ENCODE peak calls at places on chromosome 10, in four cellular contexts. E is GM12865, Z is astrocyte, H is CD14-positive monocyte. W is an unnamed sample.

GRCh38 chr10:114081911-114082583 is 38.4 kb downstream of the ADRB1 start:
- DNase-seq in E (no peak), Z (no peak), H (no peak), W (no peak)

GRCh38 chr10:29309465-29309864 is 20.6 kb downstream of the LYZL1 start:
- DNase-seq in E (no peak), Z (no peak), H (no peak), W (no peak)

GRCh38 chr10:73095479-73096021 is 1.1 kb downstream of the P4HA1 start:
- DNase-seq in E (peak; percentile 71), Z (peak; percentile 75), H (no peak), W (no peak)

GRCh38 chr10:89963446-89964102 is 262.2 kb downstream of the KIF20B start:
- DNase-seq in E (no peak), Z (peak; percentile 46), H (no peak), W (no peak)

GRCh38 chr10:112498806-112499205 is 51.8 kb downstream of the VTI1A start:
- DNase-seq in E (no peak), Z (no peak), H (no peak), W (no peak)

GRCh38 chr10:133243593-133243992 is 5.9 kb downstream of the VENTX start:
- DNase-seq in E (no peak), Z (no peak), H (no peak), W (no peak)

GRCh38 chr10:124564881-124565280 is 103.3 kb downstream of the LHPP start:
- DNase-seq in E (no peak), Z (no peak), H (no peak), W (no peak)

GRCh38 chr10:74542077-74542476 is 284.3 kb upstream of the KAT6B start:
- DNase-seq in E (no peak), Z (peak; percentile 47), H (no peak), W (no peak)

GRCh38 chr10:4195214-4195613 is 410.2 kb upstream of the KLF6 start:
- DNase-seq in E (no peak), Z (peak; percentile 49), H (no peak), W (no peak)

GRCh38 chr10:15740261-15740660 is 20.5 kb upstream of the ITGA8 start:
- DNase-seq in E (no peak), Z (no peak), H (no peak), W (no peak)

GRCh38 chr10:101441539-101442455 is 87.8 kb downstream of the BTRC start:
- DNase-seq in E (peak; percentile 65), Z (peak; percentile 69), H (no peak), W (peak; percentile 44)

GRCh38 chr10:3126741-3127342 is 45.7 kb downstream of the PITRM1 start:
- DNase-seq in E (no peak), Z (no peak), H (no peak), W (no peak)

GRCh38 chr10:115566867-115567266 is 473.7 kb downstream of the ATRNL1 start:
- DNase-seq in E (no peak), Z (no peak), H (no peak), W (no peak)

GRCh38 chr10:51244739-51245138 is 170.5 kb downstream of the PRKG1 start:
- DNase-seq in E (no peak), Z (peak; percentile 92), H (no peak), W (no peak)

GRCh38 chr10:129467346-129468119 is 492 bp downstream of the MGMT start:
- DNase-seq in E (peak; percentile 28), Z (no peak), H (no peak), W (no peak)

GRCh38 chr10:61539876-61540275 is 86.7 kb upstream of the TMEM26 start:
- DNase-seq in E (no peak), Z (no peak), H (no peak), W (no peak)

GRCh38 chr10:127398140-127398966 is 150.8 kb upstream of the NPS start:
- DNase-seq in E (no peak), Z (peak; percentile 63), H (no peak), W (no peak)

GRCh38 chr10:107546239-107546638 is 381.7 kb upstream of the SORCS1 start:
- DNase-seq in E (no peak), Z (peak; percentile 49), H (no peak), W (no peak)

GRCh38 chr10:120940299-120940900 is 89.2 kb downstream of the WDR11 start:
- DNase-seq in E (no peak), Z (no peak), H (no peak), W (no peak)
- TF ChIP-seq CTCF in E (no peak), Z (no peak), H (no peak), W (no peak)

GRCh38 chr10:14186245-14186644 is 144.5 kb downstream of the FRMD4A start:
- DNase-seq in E (peak; percentile 37), Z (no peak), H (no peak), W (no peak)
- TF ChIP-seq CTCF in E (peak; percentile 46), Z (peak; percentile 53), H (no peak), W (peak; percentile 15)

GRCh38 chr10:43665054-43665453 is 16.4 kb upstream of the ZNF32 start:
- DNase-seq in E (no peak), Z (no peak), H (no peak), W (no peak)

GRCh38 chr10:43666551-43666950 is 17.9 kb upstream of the ZNF32 start:
- DNase-seq in E (no peak), Z (no peak), H (no peak), W (no peak)

GRCh38 chr10:43671659-43672555 is 23.2 kb upstream of the ZNF32 start:
- DNase-seq in E (peak; percentile 72), Z (peak; percentile 47), H (no peak), W (peak; percentile 82)

GRCh38 chr10:43667736-43668371 is 19.2 kb upstream of the ZNF32 start:
- DNase-seq in E (no peak), Z (no peak), H (no peak), W (no peak)

DNA sequence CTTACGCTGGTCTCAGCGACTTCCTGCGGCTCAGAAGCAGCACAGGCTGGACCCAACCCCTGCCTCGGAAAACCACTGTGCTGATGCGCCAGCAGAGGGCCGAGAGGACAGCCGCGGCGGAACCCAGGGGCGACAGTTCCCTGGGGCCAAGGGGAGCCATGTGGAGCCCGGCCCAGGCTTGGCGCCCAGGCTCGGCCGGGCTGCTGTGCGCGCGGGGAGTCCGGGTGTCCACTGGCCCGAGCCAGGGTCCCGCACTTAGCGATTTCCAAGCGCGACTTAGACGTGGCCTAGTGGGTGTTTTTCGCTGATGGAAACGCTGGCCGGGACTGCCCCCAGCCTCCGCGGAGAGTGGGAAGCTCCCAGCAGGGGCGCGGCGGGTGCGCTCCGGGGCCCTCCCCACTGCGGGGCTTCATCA is 18.6 kb upstream of the ZNF32 start:
- DNase-seq in E (peak; percentile 13), Z (peak; percentile 20), H (no peak), W (peak; percentile 52)
- TF ChIP-seq CTCF in E (peak; percentile 8), Z (peak; percentile 30), H (no peak), W (no peak)

DNA sequence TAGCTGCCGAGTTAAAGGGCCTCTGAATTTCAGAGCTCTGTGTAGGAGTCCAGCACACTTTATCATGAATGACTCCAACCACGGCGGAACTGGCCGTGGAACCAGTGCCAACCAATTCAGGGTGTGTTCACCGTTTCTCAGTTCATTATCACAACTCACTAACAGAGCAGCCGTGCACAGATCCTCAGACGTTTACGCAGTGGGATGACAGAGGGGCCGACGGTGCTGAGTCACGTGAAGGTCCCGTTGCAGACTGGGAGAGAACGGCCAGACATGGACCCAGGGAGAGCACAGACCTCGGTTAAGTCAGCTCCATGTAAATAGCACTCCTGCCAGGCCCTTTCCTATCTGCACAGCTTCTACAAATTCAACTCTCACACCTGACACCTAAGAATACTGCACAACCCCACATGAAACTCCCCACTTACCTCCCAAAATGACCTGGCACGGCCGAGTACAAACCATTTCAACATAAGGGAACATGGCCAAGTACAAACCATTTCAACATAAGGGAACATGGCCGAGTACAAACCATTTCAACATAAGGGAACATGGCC is 95.5 kb downstream of the DIP2C start:
- DNase-seq in E (no peak), Z (peak; percentile 90), H (no peak), W (no peak)
- TF ChIP-seq CTCF in E (no peak), Z (no peak), H (no peak), W (no peak)

GRCh38 chr10:16856567-16856966 is 39.3 kb upstream of the RSU1 start:
- DNase-seq in E (no peak), Z (peak; percentile 78), H (no peak), W (no peak)

GRCh38 chr10:16853809-16854208 is 36.6 kb upstream of the RSU1 start:
- DNase-seq in E (no peak), Z (no peak), H (no peak), W (no peak)

GRCh38 chr10:16854623-16855022 is 37.4 kb upstream of the RSU1 start:
- DNase-seq in E (no peak), Z (peak; percentile 47), H (no peak), W (no peak)

GRCh38 chr10:16856092-16856491 is 38.9 kb upstream of the RSU1 start:
- DNase-seq in E (no peak), Z (peak; percentile 33), H (no peak), W (no peak)

DNA sequence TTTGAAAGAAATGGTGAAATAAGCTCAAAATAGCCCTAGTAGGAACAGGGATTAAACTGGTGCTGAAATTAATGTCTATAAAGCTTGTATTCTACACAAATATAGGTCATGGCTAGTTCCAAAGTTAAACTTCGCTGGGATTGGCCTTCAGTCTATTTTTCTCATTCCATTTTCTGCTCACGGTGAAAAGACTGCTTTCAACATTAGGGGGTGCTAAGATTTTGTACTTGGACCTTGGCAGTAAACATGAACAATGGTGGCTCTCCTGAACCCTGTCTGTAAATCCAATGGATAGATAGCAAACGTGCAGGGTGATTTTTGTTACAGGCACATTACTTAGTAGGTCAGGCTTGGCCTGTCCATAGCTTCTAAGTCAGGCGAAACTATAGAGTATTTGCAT is 36.0 kb upstream of the RSU1 start:
- DNase-seq in E (peak; percentile 16), Z (peak; percentile 32), H (no peak), W (no peak)
- TF ChIP-seq CTCF in E (peak; percentile 9), Z (peak; percentile 51), H (peak; percentile 26), W (peak; percentile 13)

W was measured in GM13977.